ENCODE peak calls at places on chromosomes 1 and 21, in eight cellular contexts. W is CD4-positive, alpha-beta memory T cell; C is NCI-H748 treated with DMSO at 0.1 percent for 48 hours; G is neural progenitor cell; U is astrocyte of the spinal cord; S is activated B cell treated with CpG ODN at 0.5 μM for 24 hours; Y is left ventricle myocardium superior; F is hypothalamus. E is an unnamed sample.

GRCh38 chr1:169119405-169119804 is 12.9 kb downstream of the ATP1B1 start:
- DNase-seq in W (no peak), S (no peak), Y (no peak), G (no peak), C (no peak), U (peak), F (no peak), E (peak)

GRCh38 chr1:29749021-29749420 is 512.7 kb downstream of the PTPRU start:
- DNase-seq in C (no peak), Y (no peak), W (no peak), F (no peak), U (no peak), G (no peak), S (no peak), E (no peak)

GRCh38 chr1:64936958-64937357 is 29.4 kb downstream of the JAK1 start:
- DNase-seq in C (no peak), U (no peak), W (no peak), G (no peak), F (no peak), S (no peak), Y (no peak), E (no peak)

GRCh38 chr1:167661527-167662436 is 31.8 kb downstream of the RCSD1 start:
- DNase-seq in G (no peak), Y (no peak), U (peak), C (no peak), S (no peak), W (no peak), F (no peak), E (peak)

GRCh38 chr1:54967372-54967771 is 13.1 kb upstream of the TMEM61 start:
- DNase-seq in Y (no peak), W (no peak), S (no peak), F (no peak), G (no peak), U (no peak), C (no peak), E (peak)

GRCh38 chr1:31702836-31703404 is 897 bp downstream of the COL16A1 start:
- DNase-seq in F (no peak), U (no peak), W (no peak), S (no peak), G (no peak), Y (peak), C (no peak), E (no peak)

GRCh38 chr1:115088871-115089442 is 346 bp downstream of the TSPAN2 start:
- DNase-seq in U (no peak), Y (no peak), G (no peak), W (no peak), S (no peak), C (no peak), F (no peak), E (no peak)

GRCh38 chr1:39981957-39982356 is 27.0 kb downstream of the MFSD2A start:
- DNase-seq in U (peak), S (no peak), G (peak), W (no peak), Y (no peak), F (no peak), C (no peak), E (peak)

GRCh38 chr1:63718464-63719075 is 55.2 kb upstream of the ROR1 start:
- DNase-seq in F (no peak), Y (no peak), C (no peak), W (no peak), S (no peak), G (no peak), U (no peak), E (no peak)

GRCh38 chr1:59107516-59107915 is 189.4 kb upstream of the FGGY start:
- DNase-seq in G (no peak), S (no peak), C (no peak), W (no peak), U (no peak), F (no peak), Y (peak), E (no peak)

GRCh38 chr1:65476327-65476726 is 55.9 kb downstream of the LEPR start:
- DNase-seq in G (no peak), C (no peak), S (no peak), W (no peak), F (no peak), U (no peak), Y (no peak), E (no peak)

GRCh38 chr1:91799159-91799558 is 86.8 kb downstream of the TGFBR3 start:
- DNase-seq in U (no peak), S (no peak), F (no peak), G (no peak), Y (peak), C (no peak), W (no peak), E (no peak)

GRCh38 chr1:3664700-3665375 is 12.5 kb downstream of the TP73 start:
- DNase-seq in Y (no peak), F (no peak), U (no peak), S (no peak), W (no peak), G (no peak), C (no peak), E (no peak)

GRCh38 chr1:33602271-33602670 is 129.8 kb downstream of the ZSCAN20 start:
- DNase-seq in Y (no peak), F (no peak), S (no peak), U (no peak), C (no peak), G (no peak), W (no peak), E (no peak)

GRCh38 chr21:33212159-33212851 is 17.4 kb upstream of the IFNAR2 start:
- DNase-seq in C (no peak), Y (no peak), F (no peak), G (no peak), S (no peak), U (peak), W (peak), E (no peak)

GRCh38 chr1:246682231-246682895 is 41.8 kb upstream of the SCCPDH start:
- DNase-seq in Y (peak), W (no peak), S (no peak), C (no peak), F (no peak), U (no peak), G (no peak), E (no peak)

GRCh38 chr1:63475761-63476160 is 47.3 kb downstream of the ITGB3BP start:
- DNase-seq in C (no peak), Y (no peak), F (no peak), G (no peak), W (no peak), S (no peak), U (no peak), E (peak)

GRCh38 chr1:7300893-7301292 is 470.2 kb upstream of the VAMP3 start:
- DNase-seq in U (peak), S (no peak), G (no peak), W (no peak), F (no peak), C (no peak), Y (no peak), E (peak)

GRCh38 chr1:8669608-8670335 is 147.7 kb downstream of the RERE start:
- DNase-seq in W (no peak), Y (no peak), G (no peak), F (no peak), U (no peak), S (no peak), C (no peak), E (no peak)

GRCh38 chr1:202349263-202349928 is 897 bp downstream of the PPP1R12B start:
- DNase-seq in C (no peak), G (no peak), W (no peak), F (no peak), S (no peak), U (peak), Y (no peak), E (peak)

GRCh38 chr1:41741244-41741643 is 177.5 kb downstream of the HIVEP3 start:
- DNase-seq in U (no peak), C (no peak), F (no peak), Y (no peak), W (no peak), G (no peak), S (no peak), E (no peak)

GRCh38 chr1:21843208-21843607 is 31.1 kb downstream of the LDLRAD2 start:
- DNase-seq in W (no peak), C (no peak), Y (no peak), F (no peak), G (no peak), U (no peak), S (no peak), E (no peak)

GRCh38 chr21:16865612-16866011 is 647.2 kb upstream of the CXADR start:
- DNase-seq in G (no peak), U (no peak), C (no peak), S (no peak), F (no peak), W (no peak), Y (no peak), E (no peak)

GRCh38 chr1:192807221-192807967 is 1.4 kb upstream of the RGS2 start:
- DNase-seq in W (peak), G (no peak), S (no peak), C (no peak), Y (no peak), F (no peak), U (peak), E (no peak)

E was measured in A172.